ENCODE peak calls at places on chromosomes 6 and 20, in five cellular contexts. C, A, K, S and B are unnamed samples.

GRCh38 chr6:4103929-4104328 is 25.0 kb upstream of the FAM217A start:
- DNase-seq in K (no peak), A (no peak), C (no peak), S (no peak), B (no peak)

GRCh38 chr6:134637847-134638438 is 312.0 kb downstream of the ALDH8A1 start:
- DNase-seq in S (no peak), K (no peak), A (no peak), C (no peak), B (peak; percentile 23)

GRCh38 chr20:17573493-17573892 is 3.6 kb downstream of the DSTN start:
- DNase-seq in S (no peak), C (no peak), A (no peak), K (no peak), B (no peak)

GRCh38 chr6:22838346-22838745 is 269.0 kb downstream of the HDGFL1 start:
- DNase-seq in K (no peak), S (no peak), A (no peak), C (no peak), B (peak; percentile 44)

GRCh38 chr20:36447101-36447500 is 94.2 kb upstream of the MYL9 start:
- DNase-seq in C (no peak), K (no peak), A (no peak), S (no peak), B (no peak)

GRCh38 chr6:116370717-116371383 is at the start of gene DSE:
- DNase-seq in K (no peak), S (peak; percentile 32), A (no peak), C (peak; percentile 44), B (peak; percentile 95)

GRCh38 chr20:24668791-24669190 is 199.4 kb downstream of the SYNDIG1 start:
- DNase-seq in A (no peak), S (no peak), K (no peak), C (no peak), B (no peak)

GRCh38 chr6:34242252-34243130 is 5.8 kb downstream of the HMGA1 start:
- DNase-seq in A (no peak), S (no peak), C (no peak), K (no peak), B (no peak)

GRCh38 chr6:1832844-1833787 is 223.4 kb downstream of the FOXC1 start:
- DNase-seq in C (no peak), K (peak; percentile 52), A (no peak), S (no peak), B (no peak)

GRCh38 chr6:41429506-41430504 is 94.4 kb downstream of the NCR2 start:
- DNase-seq in S (no peak), A (no peak), K (no peak), C (no peak), B (no peak)

GRCh38 chr6:134351615-134352474 is 33.9 kb upstream of the SGK1 start:
- DNase-seq in S (no peak), K (no peak), C (no peak), A (no peak), B (peak; percentile 9)

GRCh38 chr6:135285165-135285564 is 104.1 kb downstream of the MYB start:
- DNase-seq in C (no peak), K (no peak), S (no peak), A (no peak), B (no peak)

GRCh38 chr6:36927691-36928546 is 26.6 kb upstream of the PI16 start:
- DNase-seq in C (no peak), K (no peak), A (no peak), S (no peak), B (no peak)

GRCh38 chr20:57435498-57436222 is 44.5 kb downstream of the RBM38 start:
- DNase-seq in A (no peak), K (peak; percentile 99), S (peak; percentile 73), C (no peak), B (peak; percentile 63)

GRCh38 chr6:9126845-9127560 is 691.7 kb upstream of the SLC35B3 start:
- DNase-seq in C (peak; percentile 15), K (no peak), S (no peak), A (no peak), B (no peak)

GRCh38 chr20:35515949-35516645 is 13.4 kb downstream of the C20orf173 start:
- DNase-seq in C (peak; percentile 38), S (peak; percentile 22), A (no peak), K (no peak), B (no peak)

GRCh38 chr6:11974089-11974488 is 38.0 kb upstream of the HIVEP1 start:
- DNase-seq in C (no peak), S (no peak), A (no peak), K (no peak), B (no peak)

GRCh38 chr6:151209071-151209831 is 30.5 kb upstream of the AKAP12 start:
- DNase-seq in S (no peak), A (no peak), K (peak; percentile 24), C (peak; percentile 15), B (no peak)

GRCh38 chr20:36528875-36529425 is 12.4 kb upstream of the MYL9 start:
- DNase-seq in S (no peak), C (no peak), K (no peak), A (no peak), B (no peak)

GRCh38 chr20:24001901-24002405 is 13.4 kb upstream of the GGTLC1 start:
- DNase-seq in S (no peak), A (no peak), K (no peak), C (no peak), B (no peak)

GRCh38 chr20:47334022-47334551 is 22.4 kb downstream of the ZMYND8 start:
- DNase-seq in A (no peak), S (no peak), K (peak; percentile 99), C (peak; percentile 77), B (no peak)

GRCh38 chr20:58457083-58457680 is 58.0 kb downstream of the APCDD1L start:
- DNase-seq in S (no peak), A (no peak), K (no peak), C (no peak), B (no peak)

GRCh38 chr20:38726849-38727601 is 2.7 kb downstream of the SLC32A1 start:
- DNase-seq in S (peak; percentile 71), K (peak; percentile 61), C (no peak), A (no peak), B (peak; percentile 98)
- TF ChIP-seq JUNB in S (no peak), K (no peak), C (no peak), A (no peak), B (no peak)

GRCh38 chr6:157867155-157867559 is 44.1 kb downstream of the SNX9 start:
- DNase-seq in K (no peak), A (no peak), S (peak; percentile 75), C (no peak), B (no peak)
- H3K4me2 ChIP-seq in K (no peak overlapping the region), A (no peak overlapping the region), S (peak overlapping the region; percentile 61), C (peak overlapping the region; percentile 9), B (no peak overlapping the region)

GRCh38 chr6:21431526-21431925 is 162.0 kb upstream of the SOX4 start:
- DNase-seq in C (no peak), S (no peak), A (no peak), K (no peak), B (no peak)

GRCh38 chr6:21423106-21423854 is 170.3 kb upstream of the SOX4 start:
- DNase-seq in A (no peak), S (no peak), C (no peak), K (no peak), B (peak; percentile 52)

GRCh38 chr6:21426841-21427490 is 166.6 kb upstream of the SOX4 start:
- DNase-seq in C (no peak), K (no peak), S (no peak), A (no peak), B (no peak)
- TF ChIP-seq JUNB in C (no peak), K (no peak), S (no peak), A (no peak), B (no peak)

DNA sequence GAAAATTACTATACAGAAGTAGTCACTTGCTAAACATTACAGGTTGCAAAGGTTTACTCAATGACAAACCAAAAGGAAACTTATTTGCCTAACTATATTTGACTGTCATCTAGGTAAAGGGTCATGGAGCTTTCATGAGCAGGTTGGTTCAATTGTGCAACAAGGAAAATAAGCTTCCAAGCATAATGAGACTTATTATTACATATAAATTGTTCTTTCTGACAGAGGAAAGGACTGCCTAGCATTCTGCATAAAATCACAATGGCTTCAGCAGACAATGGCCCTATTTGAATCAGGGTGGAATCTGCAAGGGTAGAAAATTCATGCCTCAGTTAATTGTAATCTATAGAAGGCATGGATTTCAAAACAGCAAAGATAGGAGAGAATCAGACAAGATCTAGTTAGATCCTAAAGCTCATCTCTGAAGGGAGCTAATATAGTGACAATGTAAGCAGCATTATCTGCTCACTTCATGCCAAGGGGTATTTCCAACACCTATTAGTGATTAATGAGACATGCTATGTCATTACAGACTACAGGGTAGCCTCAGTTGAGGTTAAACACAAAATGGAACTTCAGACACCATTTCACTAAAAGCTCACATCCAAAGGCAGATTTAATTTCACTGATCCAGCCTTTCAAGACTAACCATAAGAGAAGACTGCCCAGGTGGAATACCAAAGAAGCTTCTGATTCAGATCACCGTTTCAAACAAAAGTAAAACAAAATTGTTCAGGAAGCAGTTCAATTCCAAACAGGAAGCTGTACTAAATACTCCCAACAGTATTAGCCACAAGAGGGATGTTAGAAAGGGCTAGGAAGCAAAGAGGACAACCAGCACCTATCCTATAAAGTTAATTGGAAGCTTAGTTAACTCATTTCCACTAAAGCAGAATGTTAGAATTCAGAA is 8.5 kb downstream of the STAU1 start:
- DNase-seq in A (no peak), C (no peak), K (peak; percentile 93), S (no peak), B (no peak)
- H3K4me2 ChIP-seq in A (peak overlapping the region; percentile 17), C (peak overlapping the region; percentile 40), K (peak overlapping the region; percentile 74), S (no peak overlapping the region), B (no peak overlapping the region)

GRCh38 chr6:168133707-168134398 is 54.8 kb upstream of the FRMD1 start:
- DNase-seq in C (no peak), A (no peak), K (no peak), S (no peak), B (no peak)
- TF ChIP-seq JUNB in C (no peak), A (no peak), K (no peak), S (no peak), B (no peak)